ENCODE peak calls at places on chromosome 6, in five cellular contexts. A is HFF-Myc, Z is bronchial epithelial cell, C is HTR-8/SVneo, I is choroid plexus epithelial cell. H is an unnamed sample.

GRCh38 chr6:25327372-25327771 is 48.2 kb downstream of the CARMIL1 start:
- DNase-seq in I (no peak), A (no peak), C (no peak), Z (no peak), H (no peak)

GRCh38 chr6:16337280-16337975 is 99.0 kb downstream of the GMPR start:
- DNase-seq in C (no peak), I (peak; percentile 55), Z (no peak), A (peak; percentile 98), H (no peak)

GRCh38 chr6:113495521-113495920 is 361.6 kb upstream of the MARCKS start:
- DNase-seq in C (no peak), I (peak; percentile 79), A (peak; percentile 16), Z (peak; percentile 93), H (peak; percentile 44)

GRCh38 chr6:167685654-167686053 is 141.1 kb upstream of the AFDN start:
- DNase-seq in Z (no peak), A (no peak), C (no peak), I (no peak), H (no peak)

GRCh38 chr6:27599859-27600532 is 127.1 kb upstream of the ZNF184 start:
- DNase-seq in I (no peak), C (no peak), Z (no peak), A (no peak), H (no peak)

GRCh38 chr6:112881027-112881426 is 533.9 kb downstream of the RFPL4B start:
- DNase-seq in C (no peak), A (no peak), I (peak; percentile 67), Z (no peak), H (no peak)

GRCh38 chr6:157985378-157986155 is 3.9 kb downstream of the SYNJ2 start:
- DNase-seq in I (peak; percentile 36), A (no peak), Z (no peak), C (no peak), H (no peak)

GRCh38 chr6:43739642-43740091 is 30.3 kb upstream of the VEGFA start:
- DNase-seq in C (no peak), I (no peak), A (no peak), Z (no peak), H (no peak)

GRCh38 chr6:147909645-147910044 is 401.2 kb downstream of the SAMD5 start:
- DNase-seq in Z (peak; percentile 21), A (peak; percentile 35), C (no peak), I (peak; percentile 23), H (peak; percentile 32)

GRCh38 chr6:70686548-70687133 is 19.0 kb downstream of the SMAP1 start:
- DNase-seq in Z (peak; percentile 50), A (peak; percentile 27), C (no peak), I (peak; percentile 69), H (peak; percentile 16)

GRCh38 chr6:81929828-81930227 is 177.3 kb upstream of the TENT5A start:
- DNase-seq in I (peak; percentile 62), A (no peak), C (no peak), Z (no peak), H (no peak)

GRCh38 chr6:22442826-22443225 is 126.5 kb upstream of the HDGFL1 start:
- DNase-seq in Z (peak; percentile 93), A (peak; percentile 7), C (peak; percentile 5), I (peak; percentile 61), H (peak; percentile 86)

GRCh38 chr6:157585274-157586087 is 204.5 kb downstream of the ZDHHC14 start:
- DNase-seq in A (no peak), Z (no peak), C (no peak), I (no peak), H (no peak)

GRCh38 chr6:16045238-16045637 is 83.6 kb upstream of the MYLIP start:
- DNase-seq in Z (peak; percentile 64), C (no peak), A (peak; percentile 40), I (peak; percentile 23), H (peak; percentile 57)

GRCh38 chr6:100504786-100505737 is 40.3 kb upstream of the SIM1 start:
- DNase-seq in A (peak; percentile 62), I (peak; percentile 91), C (peak; percentile 40), Z (peak; percentile 73), H (peak; percentile 64)